ENCODE peak calls at places on chromosomes 4 and X, in six cellular contexts. X, G, M, J, S and Z are unnamed samples.

GRCh38 chr4:183987987-183988392 is 82.9 kb downstream of the STOX2 start:
- DNase-seq in X (peak; percentile 58), G (peak; percentile 88), M (peak; percentile 52), J (peak; percentile 53), S (peak; percentile 92), Z (peak; percentile 86)

GRCh38 chr4:23889814-23890269 is at the start of gene PPARGC1A:
- DNase-seq in X (peak; percentile 87), G (peak; percentile 43), M (peak; percentile 62), J (peak; percentile 66), S (peak; percentile 77), Z (peak; percentile 85)

GRCh38 chr4:7929530-7929951 is 10.1 kb downstream of the AFAP1 start:
- DNase-seq in X (peak; percentile 80), G (no peak), M (peak; percentile 72), J (no peak), S (no peak), Z (no peak)

GRCh38 chr4:152188801-152189200 is 347.1 kb downstream of the FBXW7 start:
- DNase-seq in X (no peak), G (no peak), M (no peak), J (no peak), S (no peak), Z (no peak)

GRCh38 chr4:37802068-37802666 is 24.3 kb upstream of the PGM2 start:
- DNase-seq in X (peak; percentile 68), G (peak; percentile 64), M (peak; percentile 60), J (peak; percentile 23), S (peak; percentile 80), Z (peak; percentile 68)

GRCh38 chr4:181418491-181418890 is 824.7 kb upstream of the TENM3 start:
- DNase-seq in X (no peak), G (no peak), M (no peak), J (no peak), S (no peak), Z (no peak)

GRCh38 chr4:184598753-184599491 is 50.3 kb downstream of the CASP3 start:
- DNase-seq in X (no peak), G (peak; percentile 58), M (no peak), J (no peak), S (no peak), Z (no peak)

GRCh38 chr4:40196724-40197281 is at the start of gene RHOH:
- DNase-seq in X (peak; percentile 37), G (no peak), M (no peak), J (no peak), S (no peak), Z (no peak)

GRCh38 chrX:33725556-33726232 is 406.4 kb downstream of the FAM47A start:
- DNase-seq in X (no peak), G (no peak), M (peak; percentile 22), J (no peak), S (peak; percentile 47), Z (peak; percentile 14)

GRCh38 chr4:22634541-22635181 is 58.1 kb upstream of the GBA3 start:
- DNase-seq in X (no peak), G (peak; percentile 30), M (no peak), J (no peak), S (no peak), Z (peak; percentile 44)

GRCh38 chr4:122747068-122747467 is 14.6 kb downstream of the BBS12 start:
- DNase-seq in X (no peak), G (peak; percentile 14), M (no peak), J (no peak), S (no peak), Z (no peak)

GRCh38 chr4:25351777-25352421 is 25.2 kb upstream of the ANAPC4 start:
- DNase-seq in X (no peak), G (no peak), M (no peak), J (no peak), S (no peak), Z (no peak)

GRCh38 chrX:81259714-81260395 is 58.0 kb downstream of the SH3BGRL start:
- DNase-seq in X (no peak), G (no peak), M (no peak), J (no peak), S (peak; percentile 35), Z (no peak)
- H3K27me3 ChIP-seq in X (no peaks in the 10 kb centered on the region), G (no peaks in the 10 kb centered on the region), M (no peaks in the 10 kb centered on the region), J (no peaks in the 10 kb centered on the region), S (no peaks in the 10 kb centered on the region), Z (no peaks in the 10 kb centered on the region)

DNA sequence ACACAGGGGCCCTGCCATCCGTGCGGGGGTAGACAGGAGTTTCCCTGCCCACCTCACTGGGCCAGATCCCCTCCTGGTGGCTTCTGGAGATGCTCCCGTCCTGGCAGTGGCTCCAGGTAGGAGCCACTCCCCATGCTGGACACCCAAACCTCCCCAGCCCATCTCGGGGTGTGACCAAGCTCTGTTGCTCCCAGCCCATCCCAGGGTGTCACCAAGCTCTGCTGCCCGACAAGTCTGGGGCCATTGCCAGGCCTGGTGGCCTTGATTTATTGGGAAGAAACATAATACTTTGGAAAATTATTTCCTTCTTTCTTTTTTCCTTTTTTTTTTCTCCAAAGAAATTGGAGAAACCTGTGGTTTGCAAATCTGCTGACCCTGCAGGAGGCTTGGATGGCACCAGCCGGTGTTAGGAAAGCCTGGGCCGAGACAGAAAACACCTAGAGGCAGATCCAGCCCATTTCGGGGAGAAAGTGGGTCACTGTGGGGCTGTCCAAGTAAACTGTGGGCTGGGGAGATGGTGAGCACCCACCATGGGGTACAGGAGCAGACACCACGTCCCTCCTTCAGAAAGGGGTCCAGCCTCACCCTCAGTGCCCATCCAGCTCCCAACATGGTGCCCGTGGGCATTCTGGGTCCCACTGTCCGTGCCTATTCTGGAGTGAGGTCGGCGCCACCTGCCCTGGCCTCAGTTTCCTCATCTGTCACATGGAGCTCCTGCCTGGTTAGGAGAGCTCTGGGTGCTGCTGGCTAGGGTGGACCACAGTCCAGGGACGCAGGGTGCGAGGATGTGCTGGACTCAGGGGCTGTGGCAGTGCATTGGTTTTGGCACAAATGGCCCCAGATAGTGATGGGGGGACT is 59.4 kb upstream of the ADRA2C start:
- DNase-seq in X (no peak), G (no peak), M (peak; percentile 26), J (no peak), S (no peak), Z (no peak)
- H3K4me1 ChIP-seq in X (no peaks in the 10 kb centered on the region), G (peaks cover 13% of the 10 kb centered on the region), M (no peaks in the 10 kb centered on the region), J (peaks cover 69% of the 10 kb centered on the region), S (no peaks in the 10 kb centered on the region), Z (peaks cover 16% of the 10 kb centered on the region)

DNA sequence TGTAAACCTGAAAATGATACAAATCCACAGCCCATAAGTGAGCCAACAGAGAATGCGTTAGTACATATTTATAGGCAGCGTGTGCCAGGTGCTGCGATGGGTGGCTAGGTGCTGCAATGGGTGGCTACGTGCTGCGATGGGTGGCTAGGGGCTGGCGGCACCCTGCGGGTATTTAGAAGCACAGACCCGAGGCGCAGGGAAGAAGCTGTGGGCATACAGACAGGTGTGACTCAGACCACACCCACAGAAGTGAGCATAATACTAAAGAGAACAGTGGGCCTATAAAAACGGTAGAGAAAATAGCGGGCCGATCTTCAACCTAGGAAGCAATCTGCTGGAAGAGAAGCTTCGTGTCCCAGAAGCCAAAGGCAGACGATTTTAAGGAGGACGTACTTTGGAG is 81.1 kb downstream of the FAT1 start:
- DNase-seq in X (no peak), G (no peak), M (no peak), J (no peak), S (no peak), Z (no peak)
- H3K27ac ChIP-seq in X (no peak overlapping the region), G (no peak overlapping the region), M (no peak overlapping the region), J (no peak overlapping the region), S (peak overlapping the region; percentile 8), Z (no peak overlapping the region)

DNA sequence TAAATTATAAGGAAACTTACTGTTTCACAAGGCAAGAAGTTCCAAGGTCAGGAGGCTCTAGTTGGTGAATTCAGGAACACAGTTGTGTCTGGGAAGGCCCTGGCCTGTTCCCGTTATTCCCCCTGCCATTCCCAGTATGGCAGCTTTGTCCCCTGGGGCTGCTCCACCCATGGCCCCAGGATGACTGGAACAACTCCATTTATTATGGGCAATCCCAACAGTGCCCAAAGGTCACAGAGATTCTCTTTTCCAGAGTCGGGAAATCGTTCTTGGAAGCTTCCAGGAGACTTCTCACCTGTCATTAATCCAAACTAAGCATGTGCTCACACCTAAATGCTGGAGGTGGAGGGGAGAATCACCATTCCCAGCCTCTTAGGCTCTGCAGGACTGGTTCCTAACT is 2.8 kb upstream of the PRKG2 start:
- DNase-seq in X (no peak), G (no peak), M (no peak), J (no peak), S (no peak), Z (no peak)
- H3K27me3 ChIP-seq in X (peaks cover 20% of the 10 kb centered on the region), G (peaks cover 26% of the 10 kb centered on the region), M (peaks cover 27% of the 10 kb centered on the region), J (peaks cover 19% of the 10 kb centered on the region), S (no peaks in the 10 kb centered on the region), Z (no peaks in the 10 kb centered on the region)

GRCh38 chr4:107997001-107997788 is 7.5 kb downstream of the HADH start:
- DNase-seq in X (no peak), G (peak; percentile 73), M (no peak), J (peak; percentile 52), S (peak; percentile 80), Z (peak; percentile 18)

GRCh38 chr4:107991945-107992625 is 2.4 kb downstream of the HADH start:
- DNase-seq in X (no peak), G (peak; percentile 65), M (no peak), J (no peak), S (peak; percentile 69), Z (no peak)

GRCh38 chr4:107997794-107998193 is 8.1 kb downstream of the HADH start:
- DNase-seq in X (no peak), G (no peak), M (no peak), J (no peak), S (no peak), Z (no peak)

GRCh38 chr4:107993969-107994368 is 4.3 kb downstream of the HADH start:
- DNase-seq in X (no peak), G (no peak), M (no peak), J (no peak), S (no peak), Z (no peak)

DNA sequence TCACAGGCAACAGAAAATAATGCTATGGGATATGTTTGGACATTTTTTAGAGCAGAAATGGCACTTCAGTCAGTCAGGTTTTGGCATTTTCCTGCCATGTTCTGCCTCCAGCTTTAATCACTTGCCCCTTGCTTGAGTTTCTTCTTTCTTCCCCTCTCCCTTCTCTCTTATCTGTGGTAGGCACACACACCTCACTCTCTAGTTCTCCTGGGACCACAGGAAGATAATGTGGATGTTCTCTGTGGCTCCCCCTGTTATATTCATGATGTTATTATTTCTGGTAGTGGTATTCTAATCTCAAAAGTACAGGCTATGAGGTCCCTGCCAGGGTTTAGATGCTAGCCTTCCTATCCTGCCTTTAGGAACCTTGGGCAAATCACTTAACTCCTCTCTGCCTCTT is 5.2 kb downstream of the HADH start:
- DNase-seq in X (no peak), G (no peak), M (no peak), J (no peak), S (no peak), Z (no peak)
- H3K4me1 ChIP-seq in X (no peaks in the 10 kb centered on the region), G (peaks cover 32% of the 10 kb centered on the region), M (peaks cover 61% of the 10 kb centered on the region), J (peaks cover 91% of the 10 kb centered on the region), S (peaks cover 3% of the 10 kb centered on the region), Z (peaks cover 24% of the 10 kb centered on the region)